ENCODE peak calls at places on chromosomes 13 and 19, in eight cellular contexts. One of them, this sample, is unnamed.

GRCh38 chr19:45713141-45713540 is 17.6 kb downstream of the FBXO46 start:
- DNase-seq in Peyer's patch: no peak
- DNase-seq in CD4-positive, alpha-beta T cell: no peak
- DNase-seq in AG04450: no peak
- DNase-seq in thoracic aorta: no peak
- DNase-seq in lower lobe of right lung: no peak
- DNase-seq in RWPE1: no peak
- DNase-seq in PC-3: no peak
- DNase-seq in this sample: no peak

GRCh38 chr19:45676851-45677263 is 8.8 kb downstream of the GIPR start:
- DNase-seq in Peyer's patch: peak
- DNase-seq in CD4-positive, alpha-beta T cell: peak
- DNase-seq in AG04450: no peak
- DNase-seq in thoracic aorta: no peak
- DNase-seq in lower lobe of right lung: peak
- DNase-seq in RWPE1: no peak
- DNase-seq in PC-3: no peak
- DNase-seq in this sample: peak

GRCh38 chr13:80862466-80862865 is 521.5 kb upstream of the SPRY2 start:
- DNase-seq in Peyer's patch: no peak
- DNase-seq in CD4-positive, alpha-beta T cell: no peak
- DNase-seq in AG04450: no peak
- DNase-seq in thoracic aorta: no peak
- DNase-seq in lower lobe of right lung: no peak
- DNase-seq in RWPE1: no peak
- DNase-seq in PC-3: no peak
- DNase-seq in this sample: no peak

GRCh38 chr19:40567750-40568494 is 8.8 kb upstream of the SHKBP1 start:
- DNase-seq in Peyer's patch: no peak
- DNase-seq in CD4-positive, alpha-beta T cell: no peak
- DNase-seq in AG04450: no peak
- DNase-seq in thoracic aorta: no peak
- DNase-seq in lower lobe of right lung: no peak
- DNase-seq in RWPE1: no peak
- DNase-seq in PC-3: no peak
- DNase-seq in this sample: no peak

GRCh38 chr19:2661615-2662014 is 40.9 kb downstream of the GNG7 start:
- DNase-seq in Peyer's patch: no peak
- DNase-seq in CD4-positive, alpha-beta T cell: no peak
- DNase-seq in AG04450: no peak
- DNase-seq in thoracic aorta: no peak
- DNase-seq in lower lobe of right lung: no peak
- DNase-seq in RWPE1: no peak
- DNase-seq in PC-3: peak
- DNase-seq in this sample: no peak

GRCh38 chr13:34035676-34036325 is 217.9 kb downstream of the RFC3 start:
- DNase-seq in Peyer's patch: no peak
- DNase-seq in CD4-positive, alpha-beta T cell: no peak
- DNase-seq in AG04450: no peak
- DNase-seq in thoracic aorta: no peak
- DNase-seq in lower lobe of right lung: no peak
- DNase-seq in RWPE1: peak
- DNase-seq in PC-3: peak
- DNase-seq in this sample: no peak

GRCh38 chr19:48355555-48355954 is 8.2 kb downstream of the TMEM143 start:
- DNase-seq in Peyer's patch: no peak
- DNase-seq in CD4-positive, alpha-beta T cell: no peak
- DNase-seq in AG04450: no peak
- DNase-seq in thoracic aorta: no peak
- DNase-seq in lower lobe of right lung: no peak
- DNase-seq in RWPE1: no peak
- DNase-seq in PC-3: no peak
- DNase-seq in this sample: no peak

GRCh38 chr13:76798037-76798436 is 88.2 kb downstream of the KCTD12 start:
- DNase-seq in Peyer's patch: no peak
- DNase-seq in CD4-positive, alpha-beta T cell: no peak
- DNase-seq in AG04450: no peak
- DNase-seq in thoracic aorta: no peak
- DNase-seq in lower lobe of right lung: peak
- DNase-seq in RWPE1: no peak
- DNase-seq in PC-3: no peak
- DNase-seq in this sample: no peak

GRCh38 chr19:46812898-46813569 is 24.6 kb upstream of the SLC1A5 start:
- DNase-seq in Peyer's patch: no peak
- DNase-seq in CD4-positive, alpha-beta T cell: no peak
- DNase-seq in AG04450: no peak
- DNase-seq in thoracic aorta: no peak
- DNase-seq in lower lobe of right lung: peak
- DNase-seq in RWPE1: no peak
- DNase-seq in PC-3: no peak
- DNase-seq in this sample: no peak

GRCh38 chr19:42369433-42370067 is 20.5 kb downstream of the CNFN start:
- DNase-seq in Peyer's patch: no peak
- DNase-seq in CD4-positive, alpha-beta T cell: no peak
- DNase-seq in AG04450: no peak
- DNase-seq in thoracic aorta: no peak
- DNase-seq in lower lobe of right lung: no peak
- DNase-seq in RWPE1: no peak
- DNase-seq in PC-3: no peak
- DNase-seq in this sample: no peak

GRCh38 chr19:42366676-42367075 is 23.4 kb downstream of the CNFN start:
- DNase-seq in Peyer's patch: no peak
- DNase-seq in CD4-positive, alpha-beta T cell: no peak
- DNase-seq in AG04450: no peak
- DNase-seq in thoracic aorta: no peak
- DNase-seq in lower lobe of right lung: no peak
- DNase-seq in RWPE1: no peak
- DNase-seq in PC-3: no peak
- DNase-seq in this sample: no peak

GRCh38 chr19:42368765-42369164 is 21.3 kb downstream of the CNFN start:
- DNase-seq in Peyer's patch: no peak
- DNase-seq in CD4-positive, alpha-beta T cell: no peak
- DNase-seq in AG04450: no peak
- DNase-seq in thoracic aorta: no peak
- DNase-seq in lower lobe of right lung: no peak
- DNase-seq in RWPE1: no peak
- DNase-seq in PC-3: no peak
- DNase-seq in this sample: no peak

GRCh38 chr19:42368360-42368759 is 21.7 kb downstream of the CNFN start:
- DNase-seq in Peyer's patch: no peak
- DNase-seq in CD4-positive, alpha-beta T cell: no peak
- DNase-seq in AG04450: no peak
- DNase-seq in thoracic aorta: no peak
- DNase-seq in lower lobe of right lung: no peak
- DNase-seq in RWPE1: no peak
- DNase-seq in PC-3: no peak
- DNase-seq in this sample: no peak

GRCh38 chr19:42367929-42368328 is 22.2 kb downstream of the CNFN start:
- DNase-seq in Peyer's patch: no peak
- DNase-seq in CD4-positive, alpha-beta T cell: no peak
- DNase-seq in AG04450: no peak
- DNase-seq in thoracic aorta: no peak
- DNase-seq in lower lobe of right lung: no peak
- DNase-seq in RWPE1: no peak
- DNase-seq in PC-3: no peak
- DNase-seq in this sample: no peak
- H3K27ac ChIP-seq in Peyer's patch: no peak
- H3K27ac ChIP-seq in CD4-positive, alpha-beta T cell: no peak
- H3K27ac ChIP-seq in AG04450: no peak
- H3K27ac ChIP-seq in thoracic aorta: no peak
- H3K27ac ChIP-seq in lower lobe of right lung: no peak
- H3K27ac ChIP-seq in RWPE1: no peak
- H3K27ac ChIP-seq in PC-3: no peak
- H3K27ac ChIP-seq in this sample: no peak

GRCh38 chr13:26529441-26529840 is 28.0 kb upstream of the WASF3 start:
- DNase-seq in Peyer's patch: no peak
- DNase-seq in CD4-positive, alpha-beta T cell: no peak
- DNase-seq in AG04450: peak
- DNase-seq in thoracic aorta: no peak
- DNase-seq in lower lobe of right lung: no peak
- DNase-seq in RWPE1: peak
- DNase-seq in PC-3: peak
- DNase-seq in this sample: no peak
- H3K27ac ChIP-seq in Peyer's patch: no peak
- H3K27ac ChIP-seq in CD4-positive, alpha-beta T cell: no peak
- H3K27ac ChIP-seq in AG04450: no peak
- H3K27ac ChIP-seq in thoracic aorta: no peak
- H3K27ac ChIP-seq in lower lobe of right lung: no peak
- H3K27ac ChIP-seq in RWPE1: no peak
- H3K27ac ChIP-seq in PC-3: no peak
- H3K27ac ChIP-seq in this sample: no peak

GRCh38 chr19:16444273-16444597 is 27.5 kb downstream of the EPS15L1 start:
- DNase-seq in Peyer's patch: no peak
- DNase-seq in CD4-positive, alpha-beta T cell: no peak
- DNase-seq in AG04450: no peak
- DNase-seq in thoracic aorta: no peak
- DNase-seq in lower lobe of right lung: no peak
- DNase-seq in RWPE1: no peak
- DNase-seq in PC-3: no peak
- DNase-seq in this sample: no peak
- H3K27ac ChIP-seq in Peyer's patch: peak
- H3K27ac ChIP-seq in CD4-positive, alpha-beta T cell: no peak
- H3K27ac ChIP-seq in AG04450: no peak
- H3K27ac ChIP-seq in thoracic aorta: no peak
- H3K27ac ChIP-seq in lower lobe of right lung: no peak
- H3K27ac ChIP-seq in RWPE1: peak
- H3K27ac ChIP-seq in PC-3: no peak
- H3K27ac ChIP-seq in this sample: no peak

GRCh38 chr19:28500982-28501633 is 711.8 kb downstream of the UQCRFS1 start:
- DNase-seq in Peyer's patch: no peak
- DNase-seq in CD4-positive, alpha-beta T cell: no peak
- DNase-seq in AG04450: no peak
- DNase-seq in thoracic aorta: no peak
- DNase-seq in lower lobe of right lung: no peak
- DNase-seq in RWPE1: no peak
- DNase-seq in PC-3: no peak
- DNase-seq in this sample: no peak
- H3K27ac ChIP-seq in Peyer's patch: no peak
- H3K27ac ChIP-seq in CD4-positive, alpha-beta T cell: no peak
- H3K27ac ChIP-seq in AG04450: no peak
- H3K27ac ChIP-seq in thoracic aorta: no peak
- H3K27ac ChIP-seq in lower lobe of right lung: no peak
- H3K27ac ChIP-seq in RWPE1: no peak
- H3K27ac ChIP-seq in PC-3: no peak
- H3K27ac ChIP-seq in this sample: no peak

GRCh38 chr13:99431927-99432636 is 69.2 kb upstream of the TM9SF2 start:
- DNase-seq in Peyer's patch: no peak
- DNase-seq in CD4-positive, alpha-beta T cell: no peak
- DNase-seq in AG04450: no peak
- DNase-seq in thoracic aorta: no peak
- DNase-seq in lower lobe of right lung: no peak
- DNase-seq in RWPE1: no peak
- DNase-seq in PC-3: no peak
- DNase-seq in this sample: no peak
- H3K27ac ChIP-seq in Peyer's patch: peak
- H3K27ac ChIP-seq in CD4-positive, alpha-beta T cell: peak
- H3K27ac ChIP-seq in AG04450: no peak
- H3K27ac ChIP-seq in thoracic aorta: no peak
- H3K27ac ChIP-seq in lower lobe of right lung: peak
- H3K27ac ChIP-seq in RWPE1: no peak
- H3K27ac ChIP-seq in PC-3: peak
- H3K27ac ChIP-seq in this sample: peak

GRCh38 chr19:16611121-16611520 is 16.9 kb downstream of the MED26 start:
- DNase-seq in Peyer's patch: no peak
- DNase-seq in CD4-positive, alpha-beta T cell: no peak
- DNase-seq in AG04450: no peak
- DNase-seq in thoracic aorta: no peak
- DNase-seq in lower lobe of right lung: peak
- DNase-seq in RWPE1: peak
- DNase-seq in PC-3: no peak
- DNase-seq in this sample: no peak
- H3K27ac ChIP-seq in Peyer's patch: no peak
- H3K27ac ChIP-seq in CD4-positive, alpha-beta T cell: no peak
- H3K27ac ChIP-seq in AG04450: no peak
- H3K27ac ChIP-seq in thoracic aorta: no peak
- H3K27ac ChIP-seq in lower lobe of right lung: no peak
- H3K27ac ChIP-seq in RWPE1: peak
- H3K27ac ChIP-seq in PC-3: no peak
- H3K27ac ChIP-seq in this sample: no peak

DNA sequence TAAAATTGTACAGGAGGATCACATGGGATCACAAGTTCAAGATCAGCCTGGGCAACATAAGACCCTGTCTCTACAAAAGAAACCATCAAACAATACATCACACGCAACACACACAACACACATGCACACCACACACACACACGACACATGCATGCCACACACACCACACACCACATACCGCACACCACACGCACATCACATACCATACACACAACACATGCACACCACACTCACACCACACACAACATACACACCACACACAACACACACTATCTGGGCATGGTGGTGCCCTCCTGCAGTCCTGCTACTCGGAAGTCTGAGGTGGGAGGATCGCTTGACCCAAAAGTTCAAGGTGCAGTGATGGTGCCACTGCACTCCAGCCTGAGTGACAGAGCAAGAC is 198.3 kb downstream of the USP12 start:
- DNase-seq in Peyer's patch: no peak
- DNase-seq in CD4-positive, alpha-beta T cell: no peak
- DNase-seq in AG04450: no peak
- DNase-seq in thoracic aorta: no peak
- DNase-seq in lower lobe of right lung: no peak
- DNase-seq in RWPE1: no peak
- DNase-seq in PC-3: no peak
- DNase-seq in this sample: no peak
- H3K27ac ChIP-seq in Peyer's patch: no peak
- H3K27ac ChIP-seq in CD4-positive, alpha-beta T cell: no peak
- H3K27ac ChIP-seq in AG04450: no peak
- H3K27ac ChIP-seq in thoracic aorta: no peak
- H3K27ac ChIP-seq in lower lobe of right lung: no peak
- H3K27ac ChIP-seq in RWPE1: no peak
- H3K27ac ChIP-seq in PC-3: no peak
- H3K27ac ChIP-seq in this sample: no peak

GRCh38 chr19:50184196-50184595 is 19.2 kb upstream of the MYH14 start:
- DNase-seq in Peyer's patch: no peak
- DNase-seq in CD4-positive, alpha-beta T cell: no peak
- DNase-seq in AG04450: no peak
- DNase-seq in thoracic aorta: no peak
- DNase-seq in lower lobe of right lung: no peak
- DNase-seq in RWPE1: no peak
- DNase-seq in PC-3: peak
- DNase-seq in this sample: no peak

GRCh38 chr19:50189326-50189725 is 14.1 kb upstream of the MYH14 start:
- DNase-seq in Peyer's patch: no peak
- DNase-seq in CD4-positive, alpha-beta T cell: no peak
- DNase-seq in AG04450: no peak
- DNase-seq in thoracic aorta: no peak
- DNase-seq in lower lobe of right lung: no peak
- DNase-seq in RWPE1: no peak
- DNase-seq in PC-3: no peak
- DNase-seq in this sample: no peak

GRCh38 chr19:50190439-50190891 is 13.0 kb upstream of the MYH14 start:
- DNase-seq in Peyer's patch: peak
- DNase-seq in CD4-positive, alpha-beta T cell: no peak
- DNase-seq in AG04450: no peak
- DNase-seq in thoracic aorta: no peak
- DNase-seq in lower lobe of right lung: no peak
- DNase-seq in RWPE1: no peak
- DNase-seq in PC-3: no peak
- DNase-seq in this sample: no peak

GRCh38 chr19:50191270-50191669 is 12.2 kb upstream of the MYH14 start:
- DNase-seq in Peyer's patch: no peak
- DNase-seq in CD4-positive, alpha-beta T cell: no peak
- DNase-seq in AG04450: no peak
- DNase-seq in thoracic aorta: no peak
- DNase-seq in lower lobe of right lung: no peak
- DNase-seq in RWPE1: no peak
- DNase-seq in PC-3: no peak
- DNase-seq in this sample: no peak

GRCh38 chr19:50187937-50188336 is 15.5 kb upstream of the MYH14 start:
- DNase-seq in Peyer's patch: peak
- DNase-seq in CD4-positive, alpha-beta T cell: no peak
- DNase-seq in AG04450: no peak
- DNase-seq in thoracic aorta: no peak
- DNase-seq in lower lobe of right lung: no peak
- DNase-seq in RWPE1: no peak
- DNase-seq in PC-3: no peak
- DNase-seq in this sample: no peak
- H3K27ac ChIP-seq in Peyer's patch: no peak
- H3K27ac ChIP-seq in CD4-positive, alpha-beta T cell: no peak
- H3K27ac ChIP-seq in AG04450: no peak
- H3K27ac ChIP-seq in thoracic aorta: no peak
- H3K27ac ChIP-seq in lower lobe of right lung: no peak
- H3K27ac ChIP-seq in RWPE1: no peak
- H3K27ac ChIP-seq in PC-3: no peak
- H3K27ac ChIP-seq in this sample: no peak

This sample was measured in caudate nucleus.